ENCODE peak calls at places on chromosome 20, in four cellular contexts. K, X, P and F are unnamed samples.

GRCh38 chr20:5001174-5002076 is at the start of gene SLC23A2:
- DNase-seq in K (no peak), X (no peak), P (peak; percentile 81), F (no peak)

GRCh38 chr20:57594092-57594911 is 25.9 kb downstream of the ZBP1 start:
- DNase-seq in K (peak; percentile 33), X (peak; percentile 12), P (peak; percentile 85), F (no peak)

GRCh38 chr20:63325021-63325471 is 32.1 kb downstream of the COL20A1 start:
- DNase-seq in K (no peak), X (no peak), P (no peak), F (no peak)

GRCh38 chr20:9147553-9148024 is 78.7 kb downstream of the PLCB4 start:
- DNase-seq in K (no peak), X (no peak), P (no peak), F (no peak)

GRCh38 chr20:325889-326644 is 715 bp downstream of the SOX12 start:
- DNase-seq in K (peak; percentile 63), X (no peak), P (peak; percentile 54), F (no peak)

GRCh38 chr20:59988141-59988540 is 29.9 kb downstream of the CDH26 start:
- DNase-seq in K (no peak), X (peak; percentile 80), P (no peak), F (peak; percentile 4)

GRCh38 chr20:51335329-51335841 is 207.1 kb downstream of the NFATC2 start:
- DNase-seq in K (no peak), X (no peak), P (no peak), F (peak; percentile 41)

GRCh38 chr20:1310087-1310486 is 18.9 kb downstream of the SDCBP2 start:
- DNase-seq in K (no peak), X (no peak), P (no peak), F (no peak)

GRCh38 chr20:63826753-63827152 is 4.3 kb downstream of the ZBTB46 start:
- DNase-seq in K (no peak), X (no peak), P (no peak), F (no peak)

GRCh38 chr20:25454153-25454900 is 46.9 kb downstream of the GINS1 start:
- DNase-seq in K (no peak), X (no peak), P (no peak), F (no peak)

GRCh38 chr20:346640-347316 is at the start of gene NRSN2:
- DNase-seq in K (peak; percentile 72), X (no peak), P (peak; percentile 76), F (no peak)

GRCh38 chr20:14877616-14878015 is 540.2 kb upstream of the FLRT3 start:
- DNase-seq in K (no peak), X (no peak), P (no peak), F (no peak)

GRCh38 chr20:6613280-6613861 is 154.1 kb upstream of the BMP2 start:
- DNase-seq in K (no peak), X (no peak), P (no peak), F (no peak)

GRCh38 chr20:63404129-63405085 is 43.3 kb upstream of the CHRNA4 start:
- DNase-seq in K (no peak), X (no peak), P (no peak), F (no peak)

GRCh38 chr20:33490023-33490933 is at the start of gene CBFA2T2:
- DNase-seq in K (peak; percentile 34), X (peak; percentile 28), P (peak; percentile 28), F (no peak)

GRCh38 chr20:64104667-64105451 is 2.5 kb downstream of the NPBWR2 start:
- DNase-seq in K (no peak), X (no peak), P (no peak), F (no peak)

GRCh38 chr20:49427751-49428518 is 54.5 kb downstream of the KCNB1 start:
- DNase-seq in K (no peak), X (no peak), P (no peak), F (no peak)

GRCh38 chr20:41573955-41574354 is 44.2 kb downstream of the CHD6 start:
- DNase-seq in K (no peak), X (no peak), P (no peak), F (no peak)

GRCh38 chr20:5504061-5504739 is 187.4 kb upstream of the PROKR2 start:
- DNase-seq in K (peak; percentile 40), X (no peak), P (peak; percentile 58), F (no peak)

GRCh38 chr20:19661717-19662637 is 96.1 kb upstream of the RIN2 start:
- DNase-seq in K (peak; percentile 62), X (peak; percentile 56), P (peak; percentile 59), F (peak; percentile 73)

GRCh38 chr20:50540620-50541605 is 30.7 kb downstream of the PTPN1 start:
- DNase-seq in K (peak; percentile 18), X (peak; percentile 91), P (no peak), F (no peak)

GRCh38 chr20:54257090-54257816 is 49.4 kb downstream of the PFDN4 start:
- DNase-seq in K (no peak), X (peak; percentile 18), P (no peak), F (no peak)

GRCh38 chr20:7696311-7696710 is 243.9 kb downstream of the HAO1 start:
- DNase-seq in K (no peak), X (no peak), P (no peak), F (no peak)

GRCh38 chr20:50110141-50111047 is 2.6 kb downstream of the UBE2V1 start:
- DNase-seq in K (peak; percentile 45), X (no peak), P (no peak), F (no peak)

GRCh38 chr20:49290608-49291191 is 12.8 kb upstream of the ZNFX1 start:
- DNase-seq in K (no peak), X (no peak), P (no peak), F (no peak)

GRCh38 chr20:2303693-2304092 is 7.9 kb downstream of the TGM3 start:
- DNase-seq in K (no peak), X (no peak), P (no peak), F (no peak)

GRCh38 chr20:63179876-63180275 is 36.1 kb downstream of the YTHDF1 start:
- DNase-seq in K (no peak), X (no peak), P (no peak), F (no peak)

GRCh38 chr20:49712918-49713778 is 530 bp downstream of the B4GALT5 start:
- DNase-seq in K (no peak), X (no peak), P (peak; percentile 65), F (no peak)

GRCh38 chr20:4961746-4962145 is 39.6 kb downstream of the SLC23A2 start:
- DNase-seq in K (peak; percentile 99), X (no peak), P (no peak), F (no peak)

GRCh38 chr20:14838663-14839650 is 501.5 kb upstream of the FLRT3 start:
- DNase-seq in K (no peak), X (no peak), P (no peak), F (no peak)

GRCh38 chr20:3093861-3094361 is 9.4 kb upstream of the AVP start:
- DNase-seq in K (no peak), X (no peak), P (no peak), F (no peak)

GRCh38 chr20:62203378-62204030 is 16.6 kb downstream of the HRH3 start:
- DNase-seq in K (no peak), X (no peak), P (no peak), F (no peak)

GRCh38 chr20:44761423-44761822 is 15.8 kb downstream of the KCNK15 start:
- DNase-seq in K (no peak), X (no peak), P (no peak), F (no peak)

GRCh38 chr20:32480361-32481199 is 104.6 kb downstream of the NOL4L start:
- DNase-seq in K (no peak), X (no peak), P (no peak), F (no peak)

GRCh38 chr20:32479697-32480140 is 105.4 kb downstream of the NOL4L start:
- DNase-seq in K (no peak), X (no peak), P (no peak), F (no peak)

GRCh38 chr20:32482251-32483220 is 102.6 kb downstream of the NOL4L start:
- DNase-seq in K (no peak), X (no peak), P (no peak), F (no peak)

GRCh38 chr20:32483351-32484220 is 101.5 kb downstream of the NOL4L start:
- DNase-seq in K (peak; percentile 72), X (peak; percentile 3), P (no peak), F (no peak)

GRCh38 chr20:32481311-32482103 is 103.6 kb downstream of the NOL4L start:
- DNase-seq in K (no peak), X (no peak), P (no peak), F (no peak)
- TF ChIP-seq TCF7L2 in K (no peak), X (no peak), P (no peak), F (no peak)

GRCh38 chr20:17964073-17964472 is 4.5 kb downstream of the SNX5 start:
- DNase-seq in K (no peak), X (no peak), P (no peak), F (no peak)
- H3K4me3 ChIP-seq in K (peak overlapping the region; percentile 89), X (no peak overlapping the region), P (peak overlapping the region; percentile 22), F (peak overlapping the region; percentile 6)

GRCh38 chr20:36440370-36441026 is 100.8 kb upstream of the MYL9 start:
- DNase-seq in K (no peak), X (no peak), P (no peak), F (no peak)
- H3K27me3 ChIP-seq in K (peaks cover 12% of the 10 kb centered on the region), X (no peaks in the 10 kb centered on the region), P (peaks cover 2% of the 10 kb centered on the region), F (no peaks in the 10 kb centered on the region)

GRCh38 chr20:36821964-36822437 is 48.4 kb upstream of the DSN1 start:
- DNase-seq in K (no peak), X (no peak), P (peak; percentile 37), F (no peak)

GRCh38 chr20:36826556-36827244 is 49.2 kb upstream of the TLDC2 start:
- DNase-seq in K (no peak), X (no peak), P (no peak), F (no peak)

GRCh38 chr20:36823126-36823525 is 49.6 kb upstream of the DSN1 start:
- DNase-seq in K (no peak), X (no peak), P (no peak), F (no peak)

GRCh38 chr20:36825374-36826104 is 50.4 kb upstream of the TLDC2 start:
- DNase-seq in K (no peak), X (no peak), P (no peak), F (no peak)

GRCh38 chr20:36824142-36824940 is 50.8 kb upstream of the DSN1 start:
- DNase-seq in K (no peak), X (no peak), P (no peak), F (no peak)
- TF ChIP-seq TCF7L2 in K (no peak), X (no peak), P (no peak), F (no peak)

DNA sequence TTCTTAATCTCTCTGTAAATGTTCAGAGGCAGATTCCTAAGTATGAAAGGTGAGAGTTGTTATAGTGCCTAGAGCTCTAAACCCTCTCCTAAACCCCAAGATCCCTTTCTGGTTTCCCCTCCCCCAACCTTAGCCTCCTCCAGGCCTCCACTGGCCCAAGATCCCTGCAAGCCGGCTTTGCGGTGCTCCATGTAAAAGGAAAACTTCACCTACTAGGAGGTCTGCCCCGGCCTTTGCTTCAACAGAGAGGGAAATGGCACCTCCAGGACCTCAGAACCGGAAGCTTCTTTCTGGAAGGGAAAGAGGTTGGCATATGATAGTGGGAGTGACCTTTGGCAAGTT is 2.3 kb downstream of the RRBP1 start:
- DNase-seq in K (no peak), X (no peak), P (no peak), F (no peak)
- H3K4me3 ChIP-seq in K (peak overlapping the region; percentile 92), X (peak overlapping the region; percentile 82), P (no peak overlapping the region), F (peak overlapping the region; percentile 83)